ENCODE peak calls at places on chromosomes 11 and 22, in four cellular contexts. J is right lobe of liver, L is MM.1S, F is tibial artery. Y is an unnamed sample.

GRCh38 chr11:107565219-107565937 is at the start of gene ALKBH8:
- DNase-seq in J (peak; percentile 80), L (peak; percentile 78), F (peak; percentile 83), Y (peak; percentile 76)

GRCh38 chr11:31956310-31956709 is 134.6 kb upstream of the RCN1 start:
- DNase-seq in J (no peak), L (no peak), F (no peak), Y (no peak)

GRCh38 chr11:27646051-27646818 is 54.0 kb downstream of the BDNF start:
- DNase-seq in J (no peak), L (no peak), F (no peak), Y (no peak)

GRCh38 chr11:134512791-134513538 is 100.9 kb upstream of the B3GAT1 start:
- DNase-seq in J (peak; percentile 35), L (no peak), F (peak; percentile 49), Y (no peak)

GRCh38 chr11:113395782-113396336 is 8.3 kb downstream of the ANKK1 start:
- DNase-seq in J (no peak), L (no peak), F (peak; percentile 32), Y (no peak)

GRCh38 chr11:67435031-67435726 is 2.3 kb downstream of the PTPRCAP start:
- DNase-seq in J (no peak), L (no peak), F (no peak), Y (no peak)

GRCh38 chr11:11780843-11781242 is 60.9 kb upstream of the USP47 start:
- DNase-seq in J (no peak), L (no peak), F (no peak), Y (no peak)

GRCh38 chr22:46992121-46992731 is 229.8 kb downstream of the TBC1D22A start:
- DNase-seq in J (no peak), L (no peak), F (no peak), Y (no peak)

GRCh38 chr22:41022470-41023298 is 69.7 kb upstream of the EP300 start:
- DNase-seq in J (peak; percentile 93), L (peak; percentile 91), F (peak; percentile 96), Y (peak; percentile 97)

GRCh38 chr11:110798231-110798630 is 86.0 kb upstream of the ARHGAP20 start:
- DNase-seq in J (no peak), L (no peak), F (no peak), Y (no peak)

GRCh38 chr22:27259390-27259789 is 542.2 kb downstream of the MN1 start:
- DNase-seq in J (no peak), L (no peak), F (no peak), Y (peak; percentile 15)

GRCh38 chr11:94449437-94449836 is 44.2 kb downstream of the MRE11 start:
- DNase-seq in J (no peak), L (no peak), F (no peak), Y (no peak)

GRCh38 chr22:28283025-28283654 is 364.1 kb upstream of the PITPNB start:
- DNase-seq in J (no peak), L (no peak), F (no peak), Y (no peak)

GRCh38 chr11:88523362-88524028 is 186.0 kb upstream of the CTSC start:
- DNase-seq in J (no peak), L (no peak), F (no peak), Y (no peak)

GRCh38 chr22:40531951-40532900 is 104.3 kb downstream of the MRTFA start:
- DNase-seq in J (no peak), L (no peak), F (no peak), Y (no peak)

GRCh38 chr11:120486138-120486537 is 25.4 kb upstream of the GRIK4 start:
- DNase-seq in J (no peak), L (no peak), F (no peak), Y (no peak)

GRCh38 chr11:77093987-77094840 is 8.4 kb upstream of the OMP start:
- DNase-seq in J (peak; percentile 42), L (no peak), F (peak; percentile 51), Y (no peak)

GRCh38 chr22:43467171-43467570 is 55.4 kb downstream of the MPPED1 start:
- DNase-seq in J (no peak), L (no peak), F (no peak), Y (no peak)

GRCh38 chr22:35140879-35141745 is 75.2 kb downstream of the ISX start:
- DNase-seq in J (no peak), L (no peak), F (no peak), Y (peak; percentile 72)

GRCh38 chr11:12150831-12151382 is 40.5 kb downstream of the MICAL2 start:
- DNase-seq in J (no peak), L (no peak), F (no peak), Y (no peak)

GRCh38 chr11:2590951-2591754 is 108.6 kb downstream of the KCNQ1OT1 start:
- DNase-seq in J (no peak), L (no peak), F (no peak), Y (peak; percentile 4)

GRCh38 chr11:135075740-135076139 is 663.7 kb upstream of the B3GAT1 start:
- DNase-seq in J (no peak), L (peak; percentile 58), F (peak; percentile 80), Y (peak; percentile 89)

GRCh38 chr22:17969732-17970131 is 54.6 kb downstream of the MICAL3 start:
- DNase-seq in J (no peak), L (no peak), F (no peak), Y (peak; percentile 60)

GRCh38 chr11:134640536-134640935 is 228.5 kb upstream of the B3GAT1 start:
- DNase-seq in J (no peak), L (no peak), F (no peak), Y (no peak)

GRCh38 chr11:75677275-75677674 is 8.4 kb upstream of the MAP6 start:
- DNase-seq in J (no peak), L (peak; percentile 55), F (no peak), Y (no peak)

GRCh38 chr11:111923951-111924350 is 5.2 kb downstream of the C11orf52 start:
- DNase-seq in J (no peak), L (no peak), F (no peak), Y (no peak)

GRCh38 chr11:111913997-111914396 is 1.5 kb downstream of the HSPB2 start:
- DNase-seq in J (no peak), L (no peak), F (peak; percentile 89), Y (no peak)

GRCh38 chr11:63670738-63671321 is 346 bp downstream of the ATL3 start:
- DNase-seq in J (peak; percentile 74), L (peak; percentile 57), F (peak; percentile 81), Y (no peak)

GRCh38 chr11:638616-639323 is 1.7 kb downstream of the DRD4 start:
- DNase-seq in J (no peak), L (no peak), F (no peak), Y (peak; percentile 50)

GRCh38 chr22:36737776-36738175 is 34.2 kb upstream of the CACNG2 start:
- DNase-seq in J (no peak), L (no peak), F (peak; percentile 73), Y (no peak)

GRCh38 chr11:100397401-100397800 is 289.7 kb upstream of the ARHGAP42 start:
- DNase-seq in J (no peak), L (no peak), F (no peak), Y (no peak)

GRCh38 chr11:125926682-125927081 is 19.2 kb upstream of the VSIG10L2 start:
- DNase-seq in J (no peak), L (no peak), F (no peak), Y (no peak)

GRCh38 chr22:41286639-41287091 is 678 bp upstream of the RANGAP1 start:
- DNase-seq in J (no peak), L (no peak), F (no peak), Y (peak; percentile 21)

GRCh38 chr11:2791521-2792375 is 92.0 kb upstream of the KCNQ1OT1 start:
- DNase-seq in J (peak; percentile 51), L (no peak), F (peak; percentile 72), Y (peak; percentile 4)

GRCh38 chr22:45072322-45072903 is 62.6 kb upstream of the PHF21B start:
- DNase-seq in J (no peak), L (no peak), F (no peak), Y (no peak)

GRCh38 chr22:46057762-46058420 is 80.9 kb upstream of the WNT7B start:
- DNase-seq in J (peak; percentile 53), L (peak; percentile 89), F (peak; percentile 86), Y (no peak)

DNA sequence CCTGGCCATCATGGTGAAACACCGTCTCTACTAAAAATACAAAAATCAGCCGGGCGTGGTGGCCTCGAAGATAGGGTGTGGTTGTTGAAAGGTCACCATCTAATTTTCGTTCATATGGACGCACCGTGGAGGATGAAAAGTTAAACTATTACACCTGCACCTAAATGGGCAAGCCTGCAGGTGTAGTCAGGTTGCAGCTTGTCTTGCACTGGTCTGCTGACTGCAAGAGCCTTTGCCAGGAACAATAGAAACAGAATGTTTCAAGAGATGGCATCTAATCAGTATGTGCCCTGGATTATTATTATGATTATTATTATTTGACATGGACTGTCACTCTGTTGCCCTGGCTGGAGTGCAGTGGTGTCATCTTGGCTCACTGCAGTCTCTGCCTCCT is 905 bp downstream of the NADSYN1 start:
- DNase-seq in J (no peak), L (peak; percentile 7), F (no peak), Y (no peak)
- H3K27ac ChIP-seq in J (peak overlapping the region; percentile 85), L (no peak overlapping the region), F (peak overlapping the region; percentile 89), Y (no peak overlapping the region)

GRCh38 chr22:23058063-23058462 is 12.3 kb upstream of the GNAZ start:
- DNase-seq in J (no peak), L (no peak), F (no peak), Y (peak; percentile 6)

GRCh38 chr22:23061471-23062280 is 8.6 kb upstream of the GNAZ start:
- DNase-seq in J (peak; percentile 39), L (no peak), F (no peak), Y (no peak)

GRCh38 chr22:23058481-23059336 is 11.6 kb upstream of the GNAZ start:
- DNase-seq in J (peak; percentile 42), L (no peak), F (peak; percentile 52), Y (peak; percentile 4)

GRCh38 chr22:23062616-23063538 is 7.4 kb upstream of the GNAZ start:
- DNase-seq in J (no peak), L (no peak), F (peak; percentile 48), Y (no peak)

DNA sequence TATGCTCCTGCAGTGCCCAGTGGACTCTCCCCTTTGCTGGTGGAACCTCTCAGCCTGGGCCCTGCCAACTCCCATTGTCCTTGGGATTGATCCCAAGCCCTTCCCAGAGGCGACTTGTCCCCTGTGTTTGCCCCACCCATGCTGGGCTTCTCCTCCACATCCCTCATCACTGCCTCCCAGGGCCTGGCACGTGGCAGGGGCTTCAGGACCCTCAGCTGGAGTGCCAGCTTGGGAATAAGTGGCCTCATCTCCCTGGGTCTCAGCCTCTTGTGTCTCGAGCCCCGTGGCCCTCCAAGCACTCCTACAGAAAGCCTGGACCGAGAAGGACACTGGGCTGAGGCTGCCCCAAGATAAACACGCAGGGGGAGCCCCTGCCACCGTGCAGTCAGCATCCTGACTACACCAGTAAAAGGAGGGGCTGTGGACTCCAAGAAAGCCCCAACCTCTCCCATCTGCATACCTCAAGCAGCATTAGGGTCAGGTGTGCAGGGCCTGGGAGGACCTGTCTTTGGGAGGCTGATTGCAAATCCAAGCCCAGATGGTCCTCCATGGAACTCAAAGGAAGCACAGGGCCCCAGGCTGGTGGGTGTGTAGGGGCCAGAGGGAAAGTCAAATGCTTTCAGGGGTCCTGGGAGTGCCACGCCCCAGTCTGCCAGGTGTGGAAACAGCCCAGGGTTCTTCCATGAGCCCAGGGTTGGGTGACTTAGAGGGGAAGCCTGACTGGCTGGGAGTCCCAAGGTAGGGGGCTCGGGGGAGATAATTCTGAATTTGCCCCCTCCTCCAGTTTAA is 9.5 kb upstream of the GNAZ start:
- DNase-seq in J (peak; percentile 31), L (no peak), F (peak; percentile 60), Y (peak; percentile 5)
- H3K27ac ChIP-seq in J (no peak overlapping the region), L (no peak overlapping the region), F (no peak overlapping the region), Y (no peak overlapping the region)

GRCh38 chr11:16979708-16980622 is 34.2 kb downstream of the PLEKHA7 start:
- DNase-seq in J (no peak), L (no peak), F (no peak), Y (peak; percentile 74)
- H3K27ac ChIP-seq in J (no peak overlapping the region), L (no peak overlapping the region), F (no peak overlapping the region), Y (peak overlapping the region; percentile 90)

GRCh38 chr11:86478348-86478747 is 103.7 kb downstream of the CCDC81 start:
- DNase-seq in J (no peak), L (no peak), F (no peak), Y (no peak)
- H3K27ac ChIP-seq in J (no peak overlapping the region), L (no peak overlapping the region), F (peak overlapping the region; percentile 72), Y (no peak overlapping the region)

Y was measured in WERI-Rb-1.